ENCODE peak calls at places on chromosomes 16 and 17, in seven cellular contexts. One of them, this sample, is unnamed.

GRCh38 chr17:2853722-2854580 is 57.7 kb downstream of the RAP1GAP2 start:
- DNase-seq in AG10803: no peak
- DNase-seq in Caco-2: peak; percentile 71
- DNase-seq in fibroblast of villous mesenchyme: no peak
- DNase-seq in RWPE2: no peak
- DNase-seq in mammary epithelial cell: peak; percentile 43
- DNase-seq in psoas muscle: no peak
- DNase-seq in this sample: peak; percentile 41

GRCh38 chr17:71188811-71189492 is 931.9 kb upstream of the SOX9 start:
- DNase-seq in RWPE2: no peak
- DNase-seq in mammary epithelial cell: peak; percentile 90
- DNase-seq in Caco-2: no peak
- DNase-seq in psoas muscle: no peak
- DNase-seq in fibroblast of villous mesenchyme: peak; percentile 86
- DNase-seq in AG10803: peak; percentile 95
- DNase-seq in this sample: no peak

GRCh38 chr17:1779571-1780074 is 17.8 kb downstream of the SERPINF1 start:
- DNase-seq in fibroblast of villous mesenchyme: peak; percentile 99
- DNase-seq in RWPE2: no peak
- DNase-seq in mammary epithelial cell: peak; percentile 85
- DNase-seq in AG10803: peak; percentile 95
- DNase-seq in Caco-2: no peak
- DNase-seq in psoas muscle: peak; percentile 84
- DNase-seq in this sample: no peak

GRCh38 chr17:34981538-34982241 is 1.4 kb downstream of the LIG3 start:
- DNase-seq in RWPE2: no peak
- DNase-seq in fibroblast of villous mesenchyme: peak; percentile 80
- DNase-seq in mammary epithelial cell: no peak
- DNase-seq in psoas muscle: no peak
- DNase-seq in AG10803: peak; percentile 43
- DNase-seq in Caco-2: no peak
- DNase-seq in this sample: no peak

GRCh38 chr17:77772461-77772897 is 186.0 kb upstream of the TNRC6C start:
- DNase-seq in psoas muscle: peak; percentile 73
- DNase-seq in RWPE2: no peak
- DNase-seq in fibroblast of villous mesenchyme: peak; percentile 31
- DNase-seq in AG10803: peak; percentile 39
- DNase-seq in mammary epithelial cell: no peak
- DNase-seq in Caco-2: peak; percentile 63
- DNase-seq in this sample: peak; percentile 79

GRCh38 chr16:89119161-89119621 is 25.5 kb downstream of the ACSF3 start:
- DNase-seq in AG10803: no peak
- DNase-seq in psoas muscle: peak; percentile 30
- DNase-seq in mammary epithelial cell: no peak
- DNase-seq in RWPE2: no peak
- DNase-seq in Caco-2: no peak
- DNase-seq in fibroblast of villous mesenchyme: no peak
- DNase-seq in this sample: no peak

GRCh38 chr17:2212328-2212981 is 91.1 kb downstream of the SMG6 start:
- DNase-seq in mammary epithelial cell: no peak
- DNase-seq in psoas muscle: peak; percentile 75
- DNase-seq in Caco-2: no peak
- DNase-seq in RWPE2: no peak
- DNase-seq in fibroblast of villous mesenchyme: peak; percentile 81
- DNase-seq in AG10803: peak; percentile 95
- DNase-seq in this sample: peak; percentile 3

GRCh38 chr16:53893731-53894435 is 189.9 kb downstream of the FTO start:
- DNase-seq in RWPE2: no peak
- DNase-seq in fibroblast of villous mesenchyme: peak; percentile 73
- DNase-seq in AG10803: peak; percentile 63
- DNase-seq in mammary epithelial cell: peak; percentile 78
- DNase-seq in psoas muscle: peak; percentile 60
- DNase-seq in Caco-2: no peak
- DNase-seq in this sample: peak; percentile 12

GRCh38 chr17:82807101-82807500 is 32.7 kb downstream of the ZNF750 start:
- DNase-seq in mammary epithelial cell: no peak
- DNase-seq in Caco-2: no peak
- DNase-seq in fibroblast of villous mesenchyme: no peak
- DNase-seq in psoas muscle: no peak
- DNase-seq in AG10803: no peak
- DNase-seq in RWPE2: no peak
- DNase-seq in this sample: no peak

GRCh38 chr16:8848939-8849391 is 19.8 kb downstream of the CARHSP1 start:
- DNase-seq in Caco-2: no peak
- DNase-seq in AG10803: peak; percentile 76
- DNase-seq in psoas muscle: no peak
- DNase-seq in mammary epithelial cell: peak; percentile 64
- DNase-seq in RWPE2: peak; percentile 91
- DNase-seq in fibroblast of villous mesenchyme: peak; percentile 87
- DNase-seq in this sample: no peak

GRCh38 chr16:51753382-51753781 is 602.3 kb upstream of the SALL1 start:
- DNase-seq in AG10803: no peak
- DNase-seq in RWPE2: no peak
- DNase-seq in mammary epithelial cell: no peak
- DNase-seq in psoas muscle: no peak
- DNase-seq in fibroblast of villous mesenchyme: peak; percentile 7
- DNase-seq in Caco-2: no peak
- DNase-seq in this sample: no peak

GRCh38 chr16:61791465-61791864 is 244.8 kb downstream of the CDH8 start:
- DNase-seq in fibroblast of villous mesenchyme: peak; percentile 3
- DNase-seq in RWPE2: no peak
- DNase-seq in psoas muscle: no peak
- DNase-seq in AG10803: peak; percentile 62
- DNase-seq in mammary epithelial cell: no peak
- DNase-seq in Caco-2: no peak
- DNase-seq in this sample: no peak

GRCh38 chr16:75340715-75341500 is 89.5 kb upstream of the BCAR1 start:
- DNase-seq in fibroblast of villous mesenchyme: peak; percentile 29
- DNase-seq in psoas muscle: no peak
- DNase-seq in Caco-2: no peak
- DNase-seq in mammary epithelial cell: no peak
- DNase-seq in RWPE2: no peak
- DNase-seq in AG10803: peak; percentile 48
- DNase-seq in this sample: peak; percentile 16

GRCh38 chr16:69724981-69725479 is 1.3 kb downstream of the NQO1 start:
- DNase-seq in psoas muscle: no peak
- DNase-seq in fibroblast of villous mesenchyme: peak; percentile 27
- DNase-seq in Caco-2: peak; percentile 26
- DNase-seq in AG10803: no peak
- DNase-seq in mammary epithelial cell: no peak
- DNase-seq in RWPE2: no peak
- DNase-seq in this sample: no peak

GRCh38 chr17:82048571-82048971 is 3.0 kb downstream of the RFNG start:
- DNase-seq in mammary epithelial cell: no peak
- DNase-seq in AG10803: no peak
- DNase-seq in fibroblast of villous mesenchyme: no peak
- DNase-seq in psoas muscle: no peak
- DNase-seq in Caco-2: no peak
- DNase-seq in RWPE2: no peak
- DNase-seq in this sample: no peak

GRCh38 chr17:62713096-62713870 is 85.8 kb downstream of the MRC2 start:
- DNase-seq in RWPE2: peak; percentile 15
- DNase-seq in AG10803: no peak
- DNase-seq in mammary epithelial cell: no peak
- DNase-seq in fibroblast of villous mesenchyme: no peak
- DNase-seq in psoas muscle: no peak
- DNase-seq in Caco-2: no peak
- DNase-seq in this sample: no peak

GRCh38 chr16:84765606-84766580 is 53.9 kb upstream of the CRISPLD2 start:
- DNase-seq in AG10803: no peak
- DNase-seq in fibroblast of villous mesenchyme: no peak
- DNase-seq in Caco-2: no peak
- DNase-seq in psoas muscle: no peak
- DNase-seq in RWPE2: no peak
- DNase-seq in mammary epithelial cell: no peak
- DNase-seq in this sample: no peak

GRCh38 chr17:61783556-61784304 is 79.6 kb downstream of the BRIP1 start:
- DNase-seq in psoas muscle: no peak
- DNase-seq in mammary epithelial cell: no peak
- DNase-seq in RWPE2: no peak
- DNase-seq in AG10803: no peak
- DNase-seq in Caco-2: no peak
- DNase-seq in fibroblast of villous mesenchyme: no peak
- DNase-seq in this sample: no peak

GRCh38 chr16:11346700-11347319 is 1.6 kb downstream of the RMI2 start:
- DNase-seq in fibroblast of villous mesenchyme: no peak
- DNase-seq in AG10803: no peak
- DNase-seq in mammary epithelial cell: no peak
- DNase-seq in psoas muscle: no peak
- DNase-seq in Caco-2: no peak
- DNase-seq in RWPE2: no peak
- DNase-seq in this sample: no peak

GRCh38 chr17:59420901-59421300 is 89.4 kb downstream of the YPEL2 start:
- DNase-seq in mammary epithelial cell: no peak
- DNase-seq in fibroblast of villous mesenchyme: no peak
- DNase-seq in AG10803: no peak
- DNase-seq in psoas muscle: no peak
- DNase-seq in Caco-2: no peak
- DNase-seq in RWPE2: no peak
- DNase-seq in this sample: no peak

GRCh38 chr17:55294042-55294751 is 29.4 kb downstream of the HLF start:
- DNase-seq in AG10803: peak; percentile 75
- DNase-seq in psoas muscle: no peak
- DNase-seq in mammary epithelial cell: no peak
- DNase-seq in fibroblast of villous mesenchyme: peak; percentile 6
- DNase-seq in RWPE2: no peak
- DNase-seq in Caco-2: no peak
- DNase-seq in this sample: no peak

GRCh38 chr17:57114085-57114673 is 29.1 kb downstream of the AKAP1 start:
- DNase-seq in AG10803: peak; percentile 9
- DNase-seq in mammary epithelial cell: no peak
- DNase-seq in Caco-2: peak; percentile 69
- DNase-seq in fibroblast of villous mesenchyme: no peak
- DNase-seq in psoas muscle: peak; percentile 78
- DNase-seq in RWPE2: no peak
- DNase-seq in this sample: peak; percentile 56

GRCh38 chr17:63653018-63653417 is 30.8 kb downstream of the MAP3K3 start:
- DNase-seq in RWPE2: no peak
- DNase-seq in psoas muscle: no peak
- DNase-seq in AG10803: no peak
- DNase-seq in fibroblast of villous mesenchyme: peak; percentile 10
- DNase-seq in mammary epithelial cell: no peak
- DNase-seq in Caco-2: no peak
- DNase-seq in this sample: no peak

DNA sequence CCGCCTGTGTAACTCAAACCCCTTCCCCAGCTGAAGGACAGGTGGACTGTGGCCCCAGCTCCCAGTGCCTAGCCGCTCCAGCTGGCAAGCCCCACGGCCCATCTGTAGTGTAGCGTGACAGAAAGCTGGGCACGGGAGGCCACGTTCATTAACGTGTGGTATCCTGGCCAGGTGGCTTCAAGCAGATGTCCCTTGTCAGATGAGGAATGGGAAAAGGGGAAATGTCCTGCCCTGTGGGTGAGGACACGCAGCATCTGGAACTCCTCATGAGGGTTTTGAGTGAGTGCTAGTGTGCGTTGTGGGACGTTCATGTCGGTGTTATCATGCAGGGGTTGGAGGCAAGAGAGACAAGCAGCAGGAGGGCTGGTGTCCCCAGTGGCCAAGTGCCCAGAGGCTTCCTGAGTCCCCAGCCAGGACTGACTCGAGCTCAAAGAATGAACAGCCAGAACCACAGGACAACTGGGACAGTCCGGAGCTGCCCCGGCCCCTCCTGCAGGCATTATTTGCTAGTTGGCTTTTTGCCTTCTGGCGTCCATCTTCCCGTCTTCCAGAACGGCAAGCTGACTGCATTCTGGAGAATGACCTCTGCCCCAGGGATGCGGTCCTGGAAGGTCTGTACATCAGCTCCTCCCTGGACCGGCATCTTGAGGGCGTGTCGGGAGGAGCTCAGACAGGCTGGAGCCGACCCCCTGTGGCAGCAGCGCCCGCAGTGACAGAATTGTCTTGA is 19.3 kb downstream of the KDM8 start:
- DNase-seq in AG10803: peak; percentile 91
- DNase-seq in Caco-2: no peak
- DNase-seq in mammary epithelial cell: no peak
- DNase-seq in RWPE2: peak; percentile 43
- DNase-seq in psoas muscle: peak; percentile 73
- DNase-seq in fibroblast of villous mesenchyme: peak; percentile 71
- DNase-seq in this sample: no peak
- TF ChIP-seq CTCF in AG10803: peak; percentile 13
- TF ChIP-seq CTCF in Caco-2: no peak
- TF ChIP-seq CTCF in mammary epithelial cell: no peak
- TF ChIP-seq CTCF in RWPE2: no peak
- TF ChIP-seq CTCF in psoas muscle: no peak
- TF ChIP-seq CTCF in fibroblast of villous mesenchyme: no peak
- TF ChIP-seq CTCF in this sample: no peak

GRCh38 chr17:80940171-80941123 is 51.2 kb upstream of the CHMP6 start:
- DNase-seq in fibroblast of villous mesenchyme: no peak
- DNase-seq in mammary epithelial cell: no peak
- DNase-seq in psoas muscle: peak; percentile 50
- DNase-seq in Caco-2: no peak
- DNase-seq in RWPE2: peak; percentile 70
- DNase-seq in AG10803: no peak
- DNase-seq in this sample: no peak
- TF ChIP-seq CTCF in fibroblast of villous mesenchyme: no peak
- TF ChIP-seq CTCF in mammary epithelial cell: no peak
- TF ChIP-seq CTCF in psoas muscle: no peak
- TF ChIP-seq CTCF in Caco-2: no peak
- TF ChIP-seq CTCF in RWPE2: no peak
- TF ChIP-seq CTCF in AG10803: no peak
- TF ChIP-seq CTCF in this sample: no peak

DNA sequence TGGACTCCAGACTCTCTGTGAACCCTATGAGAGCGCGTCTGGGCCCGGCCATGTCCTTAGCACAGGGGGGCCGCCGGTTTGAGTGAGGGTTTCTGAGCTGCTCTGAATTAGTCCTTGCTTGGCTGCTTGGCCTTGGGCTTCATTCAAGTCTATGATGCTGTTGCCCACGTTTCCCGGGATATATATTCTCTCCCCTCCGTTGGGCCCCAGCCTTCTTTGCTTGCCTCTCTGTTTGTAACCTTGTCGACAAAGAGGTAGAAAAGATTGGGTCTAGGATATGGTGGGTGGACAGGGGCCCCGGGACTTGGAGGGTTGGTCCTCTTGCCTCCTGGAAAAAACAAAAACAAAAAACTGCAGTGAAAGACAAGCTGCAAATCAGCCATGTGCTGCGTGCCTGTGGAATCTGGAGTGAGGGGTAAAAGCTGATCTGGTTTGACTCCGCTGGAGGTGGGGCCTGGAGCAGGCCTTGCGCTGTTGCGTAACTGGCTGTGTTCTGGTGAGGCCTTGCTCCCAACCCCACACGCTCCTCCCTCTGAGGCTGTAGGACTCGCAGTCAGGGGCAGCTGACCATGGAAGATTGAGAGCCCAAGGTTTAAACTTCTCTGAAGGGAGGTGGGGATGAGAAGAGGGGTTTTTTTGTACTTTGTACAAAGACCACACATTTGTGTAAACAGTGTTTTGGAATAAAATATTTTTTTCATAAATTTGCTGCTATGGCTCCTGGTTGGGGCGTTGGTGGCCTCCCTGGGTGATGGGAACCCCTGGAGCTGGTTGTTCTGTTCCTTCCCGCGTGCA is 23.1 kb downstream of the STAT5A start:
- DNase-seq in Caco-2: peak; percentile 78
- DNase-seq in fibroblast of villous mesenchyme: peak; percentile 97
- DNase-seq in psoas muscle: peak; percentile 95
- DNase-seq in RWPE2: no peak
- DNase-seq in mammary epithelial cell: no peak
- DNase-seq in AG10803: peak; percentile 93
- DNase-seq in this sample: no peak
- TF ChIP-seq CTCF in Caco-2: no peak
- TF ChIP-seq CTCF in fibroblast of villous mesenchyme: no peak
- TF ChIP-seq CTCF in psoas muscle: no peak
- TF ChIP-seq CTCF in RWPE2: no peak
- TF ChIP-seq CTCF in mammary epithelial cell: no peak
- TF ChIP-seq CTCF in AG10803: no peak
- TF ChIP-seq CTCF in this sample: no peak

GRCh38 chr17:9266769-9267168 is 245.5 kb downstream of the NTN1 start:
- DNase-seq in fibroblast of villous mesenchyme: no peak
- DNase-seq in mammary epithelial cell: no peak
- DNase-seq in psoas muscle: no peak
- DNase-seq in AG10803: no peak
- DNase-seq in RWPE2: no peak
- DNase-seq in Caco-2: no peak
- DNase-seq in this sample: no peak
- TF ChIP-seq CTCF in fibroblast of villous mesenchyme: no peak
- TF ChIP-seq CTCF in mammary epithelial cell: no peak
- TF ChIP-seq CTCF in psoas muscle: no peak
- TF ChIP-seq CTCF in AG10803: no peak
- TF ChIP-seq CTCF in RWPE2: no peak
- TF ChIP-seq CTCF in Caco-2: no peak
- TF ChIP-seq CTCF in this sample: no peak